ENCODE peak calls at places on chromosomes 2 and 18, in nine cellular contexts. B, K, M, C, R, W, U, H and I are unnamed samples.

GRCh38 chr2:17599617-17600016 is 59.1 kb downstream of the VSNL1 start:
- DNase-seq in M (no peak), B (no peak), U (no peak), R (no peak), K (peak; percentile 61), C (no peak), W (no peak), H (no peak), I (no peak)

GRCh38 chr2:205352120-205352519 is 330.2 kb upstream of the NRP2 start:
- DNase-seq in H (no peak), R (no peak), M (no peak), K (no peak), C (no peak), B (no peak), U (no peak), W (no peak), I (no peak)

GRCh38 chr2:233119123-233119522 is 59.0 kb downstream of the INPP5D start:
- DNase-seq in H (no peak), R (no peak), U (no peak), C (no peak), K (no peak), W (no peak), M (no peak), B (no peak), I (no peak)

GRCh38 chr18:78984941-78985784 is 5.5 kb downstream of the SALL3 start:
- DNase-seq in B (no peak), K (peak; percentile 27), W (no peak), M (peak; percentile 44), C (peak; percentile 28), U (peak; percentile 46), R (no peak), H (no peak), I (no peak)

GRCh38 chr2:20667531-20668401 is 822 bp downstream of the GDF7 start:
- DNase-seq in H (no peak), C (no peak), K (no peak), M (no peak), B (no peak), W (no peak), U (no peak), R (no peak), I (no peak)

GRCh38 chr2:169159686-169160085 is 90.3 kb downstream of the DHRS9 start:
- DNase-seq in C (no peak), H (no peak), U (no peak), R (no peak), M (no peak), K (no peak), W (no peak), B (no peak), I (no peak)

GRCh38 chr2:134041877-134042276 is 212.0 kb upstream of the MGAT5 start:
- DNase-seq in R (no peak), M (no peak), B (no peak), W (no peak), H (no peak), C (no peak), U (no peak), K (no peak), I (no peak)

GRCh38 chr2:215773728-215774127 is 239.6 kb downstream of the MREG start:
- DNase-seq in B (peak; percentile 94), R (no peak), H (no peak), W (no peak), K (peak; percentile 63), M (no peak), C (peak; percentile 57), U (peak; percentile 95), I (no peak)

GRCh38 chr2:229882583-229882982 is 39.2 kb downstream of the TRIP12 start:
- DNase-seq in M (no peak), B (no peak), U (no peak), K (no peak), H (no peak), R (no peak), C (no peak), W (no peak), I (no peak)

GRCh38 chr2:179184610-179185009 is 80.0 kb downstream of the SESTD1 start:
- DNase-seq in K (no peak), U (no peak), W (no peak), R (no peak), M (no peak), C (no peak), B (no peak), H (no peak), I (no peak)

GRCh38 chr2:43303889-43304288 is 77.5 kb upstream of the ZFP36L2 start:
- DNase-seq in R (no peak), H (no peak), W (no peak), B (no peak), U (no peak), K (no peak), M (no peak), C (no peak), I (no peak)

GRCh38 chr2:180050246-180050645 is 43.1 kb upstream of the CWC22 start:
- DNase-seq in C (no peak), R (no peak), W (no peak), M (no peak), K (no peak), U (no peak), H (no peak), B (peak; percentile 59), I (no peak)

DNA sequence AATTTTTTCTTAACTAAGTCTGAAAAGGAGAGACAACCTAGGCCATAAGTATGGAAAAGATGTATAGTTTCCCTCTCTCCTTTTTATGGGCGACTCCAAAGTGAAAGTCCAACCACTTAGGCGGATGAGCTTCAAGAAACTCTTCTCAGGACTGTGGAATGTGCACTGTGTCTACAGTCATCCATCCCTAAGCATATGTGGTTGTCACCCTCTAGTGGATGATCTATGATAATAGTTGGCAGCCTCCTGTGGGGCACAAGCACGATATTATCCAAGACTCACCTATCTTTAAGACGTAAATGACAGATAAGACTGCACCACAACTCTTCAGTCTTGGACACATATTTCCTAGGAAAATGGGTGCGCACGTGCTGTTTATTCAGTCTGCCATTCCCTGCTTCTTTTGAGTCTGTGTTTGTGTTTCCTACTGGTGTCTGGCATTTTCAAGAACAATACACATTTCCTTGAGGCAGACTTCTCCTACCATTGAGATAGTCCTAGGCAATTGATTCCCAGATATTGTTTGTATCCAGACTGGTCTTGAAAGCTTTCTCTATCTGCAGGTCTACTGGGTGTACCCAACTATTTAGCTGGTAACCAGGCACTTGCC is 145.5 kb upstream of the CTAGE1 start:
- DNase-seq in U (peak; percentile 92), H (peak; percentile 50), M (peak; percentile 68), B (peak; percentile 95), K (peak; percentile 93), R (no peak), C (peak; percentile 86), W (no peak), I (peak; percentile 9)
- H3K4me3 ChIP-seq in U (no peak overlapping the region), H (peak overlapping the region; percentile 57), M (no peak overlapping the region), B (peak overlapping the region; percentile 5), K (peak overlapping the region; percentile 29), R (no peak overlapping the region), C (no peak overlapping the region), W (peak overlapping the region; percentile 48), I (no peak overlapping the region)

GRCh38 chr18:74040008-74040407 is 107.6 kb downstream of the FBXO15 start:
- DNase-seq in H (no peak), B (no peak), U (no peak), C (no peak), M (no peak), W (no peak), R (no peak), K (no peak), I (no peak)

GRCh38 chr18:74040459-74041332 is 106.9 kb downstream of the FBXO15 start:
- DNase-seq in W (peak; percentile 84), B (peak; percentile 11), K (peak; percentile 52), R (no peak), C (peak; percentile 22), U (no peak), M (peak; percentile 82), H (no peak), I (peak; percentile 15)
- TF ChIP-seq CTCF in W (peak; percentile 44), B (peak; percentile 47), K (peak; percentile 81), R (peak; percentile 28), C (peak; percentile 52), U (peak; percentile 52), M (peak; percentile 67), H (peak; percentile 21), I (peak; percentile 91)

DNA sequence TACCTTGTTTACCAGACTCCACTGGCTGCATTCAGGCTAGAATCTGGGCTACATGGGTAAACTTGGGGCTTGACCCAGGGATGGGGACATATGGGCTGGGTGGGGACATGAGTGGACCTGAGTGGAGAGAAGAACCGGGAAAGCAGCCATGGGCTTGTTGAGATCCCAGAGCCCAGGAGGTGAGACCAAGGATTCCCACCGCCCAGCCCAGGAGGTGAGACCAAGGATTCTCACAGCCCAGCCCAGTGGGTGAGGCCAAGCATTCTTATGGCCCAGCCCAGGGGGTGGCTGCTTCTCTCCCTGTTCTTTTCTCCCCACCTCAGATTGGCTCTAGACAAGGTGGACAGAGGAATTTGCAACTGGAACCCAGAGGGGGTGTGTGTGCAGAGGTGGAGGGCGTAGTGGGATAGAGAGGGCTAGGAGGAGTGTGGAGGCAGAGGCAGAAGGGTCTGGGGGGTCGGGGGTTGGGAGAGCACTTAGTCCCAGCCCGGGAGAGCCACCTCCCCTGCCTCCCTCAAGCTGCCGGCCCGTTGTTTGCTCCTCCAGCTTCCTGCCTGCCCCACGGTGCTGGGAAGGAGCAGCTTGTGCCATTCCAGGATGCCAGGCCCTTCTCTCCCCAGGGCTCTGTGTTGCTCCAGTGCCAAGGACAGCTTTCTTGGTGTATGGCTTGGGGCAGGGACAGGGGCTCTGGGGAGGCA is 25.6 kb downstream of the GLI2 start:
- DNase-seq in H (peak; percentile 12), R (peak; percentile 38), M (no peak), U (no peak), K (no peak), W (peak; percentile 64), C (no peak), B (no peak), I (no peak)
- H3K4me3 ChIP-seq in H (no peak overlapping the region), R (no peak overlapping the region), M (no peak overlapping the region), U (no peak overlapping the region), K (no peak overlapping the region), W (no peak overlapping the region), C (no peak overlapping the region), B (no peak overlapping the region), I (no peak overlapping the region)

GRCh38 chr2:140348826-140349225 is 1568.6 kb upstream of the NXPH2 start:
- DNase-seq in U (no peak), C (no peak), H (no peak), M (no peak), B (no peak), R (no peak), K (no peak), W (no peak), I (no peak)

GRCh38 chr2:140354544-140354943 is 1574.4 kb upstream of the NXPH2 start:
- DNase-seq in C (no peak), H (no peak), K (no peak), U (no peak), W (no peak), B (no peak), M (no peak), R (no peak), I (no peak)

GRCh38 chr2:140351692-140352091 is 1571.5 kb upstream of the NXPH2 start:
- DNase-seq in M (no peak), B (no peak), H (no peak), W (no peak), K (no peak), U (no peak), R (no peak), C (no peak), I (no peak)

GRCh38 chr2:140353541-140353940 is 1573.4 kb upstream of the NXPH2 start:
- DNase-seq in M (no peak), B (no peak), C (no peak), K (peak; percentile 90), R (no peak), W (no peak), U (peak; percentile 61), H (no peak), I (no peak)

DNA sequence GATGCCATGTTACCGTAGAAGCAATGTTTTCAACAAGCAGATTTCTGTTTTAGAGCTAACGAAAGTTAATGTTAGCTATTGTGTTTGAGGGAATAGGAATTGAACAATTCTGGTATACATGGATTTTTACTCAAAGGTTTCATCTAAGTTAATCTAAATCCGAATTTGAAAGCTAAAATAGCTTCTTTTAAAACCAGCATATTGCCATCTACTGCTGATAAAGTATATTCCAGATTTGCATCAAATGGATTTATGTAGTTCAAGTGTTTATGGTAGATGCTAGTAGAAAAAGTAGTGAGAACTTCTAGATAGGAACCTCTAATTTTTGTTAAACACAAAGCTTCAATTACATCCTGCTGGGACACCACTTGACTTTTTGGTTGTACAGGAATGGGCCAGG is 1569.5 kb upstream of the NXPH2 start:
- DNase-seq in H (no peak), R (no peak), U (no peak), K (peak; percentile 25), B (no peak), M (no peak), C (no peak), W (no peak), I (no peak)
- TF ChIP-seq CTCF in H (no peak), R (peak; percentile 31), U (no peak), K (peak; percentile 50), B (no peak), M (no peak), C (no peak), W (no peak), I (no peak)